ENCODE peak calls at places on chromosomes 1 and 21, in ten cellular contexts. N is EH; C is iris pigment epithelial cell; X is Daoy; P is A172; G is stimulated activated CD4-positive, alpha-beta T cell treated with anti-CD3 and anti-CD28 coated beads, TNF-alpha, amount 100 ng/mL, for 24 hours; Q is CD8-positive, alpha-beta memory T cell; J is vagina; T is caudate nucleus; O is H54. V is an unnamed sample.

GRCh38 chr1:165116732-165117131 is 239.8 kb downstream of the LMX1A start:
- DNase-seq in P (peak), J (no peak), C (peak), N (peak), T (no peak), G (no peak), Q (no peak), O (peak), X (peak), V (no peak)

GRCh38 chr1:234987415-234988159 is 141.1 kb downstream of the TOMM20 start:
- DNase-seq in P (peak), G (no peak), N (peak), X (peak), Q (no peak), J (no peak), O (no peak), T (no peak), C (peak), V (no peak)

GRCh38 chr1:47579809-47580208 is 142.0 kb downstream of the FOXD2 start:
- DNase-seq in N (no peak), G (no peak), J (no peak), X (no peak), Q (no peak), C (no peak), T (no peak), P (no peak), O (no peak), V (no peak)

GRCh38 chr1:26996024-26996423 is 2.5 kb downstream of the TRNP1 start:
- DNase-seq in J (no peak), X (no peak), G (no peak), T (no peak), Q (no peak), C (no peak), O (no peak), N (peak), P (no peak), V (no peak)

GRCh38 chr21:45726438-45726837 is 82.9 kb downstream of the PCBP3 start:
- DNase-seq in P (no peak), Q (no peak), J (no peak), X (no peak), C (no peak), G (no peak), O (no peak), N (no peak), T (no peak), V (no peak)

GRCh38 chr1:33460947-33461629 is 11.4 kb upstream of the ZSCAN20 start:
- DNase-seq in Q (no peak), G (no peak), P (no peak), O (no peak), C (no peak), T (no peak), J (no peak), X (no peak), N (peak), V (no peak)

GRCh38 chr1:17709981-17710380 is 45.2 kb upstream of the ACTL8 start:
- DNase-seq in X (no peak), J (no peak), P (no peak), C (no peak), N (no peak), O (no peak), G (no peak), T (no peak), Q (no peak), V (no peak)

GRCh38 chr1:65146908-65147423 is 1.0 kb upstream of the AK4 start:
- DNase-seq in N (no peak), O (no peak), T (no peak), Q (no peak), J (no peak), P (no peak), C (no peak), X (peak), G (no peak), V (no peak)

GRCh38 chr21:45971487-45972352 is 9.8 kb upstream of the COL6A1 start:
- DNase-seq in O (no peak), G (no peak), Q (no peak), P (peak), C (no peak), X (peak), J (no peak), T (no peak), N (peak), V (no peak)

GRCh38 chr1:2934642-2935081 is 86.6 kb upstream of the ACTRT2 start:
- DNase-seq in Q (no peak), N (no peak), T (no peak), X (no peak), G (no peak), C (no peak), P (no peak), O (no peak), J (no peak), V (no peak)

GRCh38 chr1:31843506-31843905 is 27.7 kb upstream of the SPOCD1 start:
- DNase-seq in X (peak), N (peak), Q (no peak), G (no peak), P (peak), T (peak), C (peak), J (no peak), O (peak), V (no peak)

GRCh38 chr21:25572895-25573310 is 34.4 kb downstream of the MRPL39 start:
- DNase-seq in T (no peak), N (no peak), C (peak), J (no peak), G (no peak), O (no peak), P (peak), X (peak), Q (no peak), V (no peak)

GRCh38 chr1:202234331-202235002 is 40.9 kb downstream of the LGR6 start:
- DNase-seq in N (peak), Q (no peak), P (peak), O (no peak), G (no peak), J (no peak), T (no peak), C (peak), X (peak), V (no peak)

GRCh38 chr1:208178091-208178529 is 66.1 kb downstream of the PLXNA2 start:
- DNase-seq in X (peak), Q (no peak), T (no peak), O (no peak), J (no peak), P (peak), G (no peak), N (no peak), C (no peak), V (no peak)

GRCh38 chr1:215704089-215704860 is 137.2 kb downstream of the KCTD3 start:
- DNase-seq in Q (no peak), J (no peak), N (peak), P (peak), T (no peak), O (no peak), X (peak), C (peak), G (no peak), V (no peak)

GRCh38 chr1:85850238-85850637 is 142.0 kb upstream of the ZNHIT6 start:
- DNase-seq in O (peak), G (no peak), C (peak), N (peak), P (peak), T (no peak), X (peak), Q (no peak), J (no peak), V (no peak)

GRCh38 chr1:181647314-181648035 is 164.2 kb downstream of the CACNA1E start:
- DNase-seq in N (no peak), P (no peak), T (peak), C (no peak), Q (no peak), O (no peak), G (no peak), X (peak), J (no peak), V (no peak)

GRCh38 chr1:6141601-6142000 is 38.5 kb downstream of the CHD5 start:
- DNase-seq in P (peak), G (no peak), Q (no peak), O (no peak), N (no peak), X (peak), T (no peak), J (no peak), C (peak), V (no peak)

GRCh38 chr1:206898089-206898908 is 1.1 kb downstream of the IL24 start:
- DNase-seq in X (peak), J (no peak), T (no peak), N (peak), Q (no peak), O (no peak), G (no peak), P (peak), C (peak), V (no peak)

GRCh38 chr1:16067127-16067768 is 6.2 kb downstream of the FAM131C start:
- DNase-seq in N (no peak), X (peak), O (no peak), C (no peak), J (no peak), G (no peak), Q (no peak), P (no peak), T (no peak), V (no peak)

GRCh38 chr1:21775985-21776562 is 6.9 kb downstream of the USP48 start:
- DNase-seq in C (peak), Q (no peak), O (no peak), P (no peak), T (no peak), N (peak), J (no peak), X (no peak), G (no peak), V (no peak)

GRCh38 chr1:53944469-53945182 is 873 bp downstream of the IFT25 start:
- DNase-seq in O (no peak), J (no peak), X (peak), Q (no peak), G (no peak), T (no peak), C (no peak), P (no peak), N (peak), V (no peak)

GRCh38 chr1:227043755-227044154 is 103.7 kb downstream of the COQ8A start:
- DNase-seq in Q (no peak), P (peak), X (no peak), G (no peak), N (peak), C (peak), J (no peak), T (no peak), O (no peak), V (no peak)

GRCh38 chr21:45852886-45853400 is 128.6 kb upstream of the COL6A1 start:
- DNase-seq in G (no peak), C (no peak), O (no peak), T (no peak), N (no peak), P (no peak), Q (no peak), J (no peak), X (no peak), V (no peak)

GRCh38 chr1:58979677-58980076 is 195.8 kb upstream of the JUN start:
- DNase-seq in N (no peak), X (no peak), G (no peak), O (no peak), T (no peak), C (no peak), J (no peak), P (no peak), Q (no peak), V (no peak)

GRCh38 chr1:184596950-184597651 is 157.6 kb downstream of the EDEM3 start:
- DNase-seq in J (no peak), T (no peak), C (no peak), N (no peak), P (no peak), O (no peak), Q (no peak), G (no peak), X (no peak), V (no peak)

GRCh38 chr1:45864765-45865164 is 61.4 kb downstream of the MAST2 start:
- DNase-seq in N (peak), C (peak), G (no peak), J (no peak), Q (no peak), T (no peak), O (no peak), P (no peak), X (no peak), V (no peak)

GRCh38 chr1:31954607-31955283 is 16.6 kb upstream of the PTP4A2 start:
- DNase-seq in N (peak), O (peak), P (peak), C (peak), T (peak), Q (no peak), J (peak), X (peak), G (no peak), V (no peak)

V was measured in activated T-helper 9 cell treated with anti-CD3 and anti-CD28 coated beads, Interleukin-2, amount 50 U/mL, for 16 hours.